ENCODE peak calls at places on chromosomes 11 and 22, in five cellular contexts. Y, E, T, Z and P are unnamed samples.

GRCh38 chr22:46335201-46336118 is at the start of gene TRMU:
- DNase-seq in Y (peak), T (peak), Z (peak), E (peak), P (peak)

GRCh38 chr11:26040339-26040738 is 291.6 kb upstream of the ANO3 start:
- DNase-seq in Z (no peak), E (no peak), Y (no peak), T (no peak), P (no peak)

GRCh38 chr11:34890812-34891211 is 25.4 kb downstream of the APIP start:
- DNase-seq in Z (no peak), T (peak), E (no peak), Y (peak), P (no peak)

GRCh38 chr22:18050065-18050464 is 25.7 kb upstream of the MICAL3 start:
- DNase-seq in T (no peak), Z (no peak), Y (no peak), E (no peak), P (no peak)

GRCh38 chr11:27356624-27357222 is 6.3 kb downstream of the CCDC34 start:
- DNase-seq in Y (no peak), E (no peak), T (no peak), Z (no peak), P (no peak)

GRCh38 chr22:20762233-20762796 is 11.6 kb upstream of the SERPIND1 start:
- DNase-seq in T (no peak), Z (no peak), E (no peak), Y (no peak), P (no peak)

GRCh38 chr11:72778535-72779494 is 15.0 kb downstream of the STARD10 start:
- DNase-seq in E (no peak), Z (no peak), T (no peak), Y (peak), P (no peak)

GRCh38 chr11:23865341-23865975 is 631.4 kb upstream of the LUZP2 start:
- DNase-seq in Z (no peak), T (no peak), Y (no peak), E (no peak), P (no peak)

GRCh38 chr11:10450451-10451398 is 4.3 kb upstream of the AMPD3 start:
- DNase-seq in E (no peak), Y (peak), T (peak), Z (peak), P (no peak)

GRCh38 chr11:64276653-64277431 is 7.6 kb downstream of the BAD start:
- DNase-seq in Z (no peak), T (no peak), E (no peak), Y (no peak), P (no peak)

GRCh38 chr11:75667268-75667830 is 1.5 kb downstream of the MAP6 start:
- DNase-seq in E (no peak), Y (no peak), T (no peak), Z (no peak), P (no peak)

GRCh38 chr22:19974935-19975706 is 33.5 kb upstream of the TXNRD2 start:
- DNase-seq in T (no peak), Y (no peak), Z (no peak), E (peak), P (no peak)

GRCh38 chr22:37758698-37759097 is 49.0 kb upstream of the GCAT start:
- DNase-seq in E (no peak), Z (no peak), T (no peak), Y (no peak), P (no peak)

DNA sequence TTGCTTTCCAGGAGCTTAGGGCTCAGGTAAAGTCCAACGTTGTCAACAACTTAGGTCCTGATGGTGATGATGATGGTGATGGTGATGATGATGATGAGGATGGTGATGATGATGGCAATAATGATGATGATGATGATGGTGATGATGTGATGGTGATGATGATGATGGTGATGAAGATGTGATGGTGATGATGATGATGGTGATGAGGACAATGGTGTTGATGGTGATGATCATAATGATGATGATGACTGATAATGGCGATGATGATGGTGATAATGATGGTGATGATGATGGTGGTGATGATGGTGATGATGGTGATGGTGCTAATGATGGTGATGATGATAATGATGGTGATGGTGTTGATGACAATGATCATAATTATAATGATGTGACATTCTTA is 750.2 kb downstream of the TBC1D22A start:
- DNase-seq in Y (no peak), Z (no peak), T (no peak), E (no peak), P (no peak)
- TF ChIP-seq SRF in Y (no peak), Z (no peak), T (no peak), E (no peak), P (no peak)

GRCh38 chr22:35608088-35608487 is 9.0 kb downstream of the MB start:
- DNase-seq in Y (no peak), T (no peak), Z (no peak), E (no peak), P (no peak)
- TF ChIP-seq SRF in Y (no peak), T (no peak), Z (no peak), E (no peak), P (no peak)

GRCh38 chr11:2294340-2295290 is 7.1 kb downstream of the C11orf21 start:
- DNase-seq in Y (no peak), Z (no peak), E (no peak), T (no peak), P (no peak)

GRCh38 chr11:2298131-2298794 is 3.5 kb downstream of the C11orf21 start:
- DNase-seq in T (no peak), E (no peak), Y (no peak), Z (no peak), P (no peak)

GRCh38 chr11:2296913-2297622 is 4.7 kb downstream of the C11orf21 start:
- DNase-seq in Z (no peak), T (no peak), E (no peak), Y (no peak), P (no peak)

GRCh38 chr11:2297623-2298030 is 4.1 kb downstream of the C11orf21 start:
- DNase-seq in T (no peak), Y (no peak), E (no peak), Z (no peak), P (no peak)

DNA sequence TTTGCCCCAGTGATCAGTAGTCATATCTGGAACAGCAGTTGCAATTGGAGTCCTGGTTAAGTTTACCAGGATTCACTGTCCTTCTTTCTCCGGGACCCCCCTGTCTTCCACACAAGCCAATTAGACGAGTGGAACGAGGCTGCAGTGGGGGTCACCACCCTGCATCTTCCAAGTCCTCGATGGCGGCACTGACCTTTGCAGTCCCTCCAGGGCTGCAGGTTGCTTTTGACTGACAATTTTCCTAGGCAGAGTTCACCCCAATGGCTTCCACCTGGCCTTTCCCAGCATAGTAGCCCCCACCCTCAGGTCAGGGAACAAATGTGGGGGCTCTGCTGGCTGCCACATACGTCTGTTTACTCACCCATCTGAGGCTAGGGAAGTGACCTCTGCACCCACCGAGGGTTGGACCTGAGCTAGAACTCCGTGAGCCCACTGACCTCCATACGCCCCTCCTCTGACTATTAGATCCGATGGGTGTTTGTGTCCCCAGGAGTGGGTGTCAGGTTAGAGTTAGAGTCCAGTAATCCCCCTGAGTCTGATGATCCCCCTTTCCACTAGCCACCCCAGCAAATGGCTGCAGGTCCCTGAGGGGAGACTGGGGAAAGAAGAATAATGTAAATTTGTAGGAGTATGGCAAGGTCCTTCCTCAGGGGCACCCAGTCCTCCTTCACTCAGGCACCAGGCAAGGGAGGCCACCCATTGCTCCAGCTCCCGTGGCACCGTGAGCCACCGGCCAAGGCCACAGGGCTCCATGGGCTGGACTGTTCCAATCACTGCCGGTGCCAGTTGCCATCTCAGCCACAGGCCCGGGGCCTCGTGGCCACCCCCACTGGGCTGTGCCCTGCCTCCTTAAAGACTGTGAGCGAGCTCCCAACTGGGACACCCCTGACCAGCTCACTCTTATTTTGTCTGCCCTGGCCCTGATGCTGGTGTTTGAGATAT is 5.5 kb downstream of the C11orf21 start:
- DNase-seq in T (no peak), E (no peak), Z (no peak), Y (no peak), P (no peak)
- TF ChIP-seq SRF in T (no peak), E (no peak), Z (no peak), Y (no peak), P (no peak)

GRCh38 chr11:80502511-80502910 is 1061.7 kb upstream of the TENM4 start:
- DNase-seq in Y (no peak), E (no peak), T (no peak), Z (no peak), P (no peak)
- TF ChIP-seq SRF in Y (no peak), E (no peak), T (no peak), Z (no peak), P (no peak)

DNA sequence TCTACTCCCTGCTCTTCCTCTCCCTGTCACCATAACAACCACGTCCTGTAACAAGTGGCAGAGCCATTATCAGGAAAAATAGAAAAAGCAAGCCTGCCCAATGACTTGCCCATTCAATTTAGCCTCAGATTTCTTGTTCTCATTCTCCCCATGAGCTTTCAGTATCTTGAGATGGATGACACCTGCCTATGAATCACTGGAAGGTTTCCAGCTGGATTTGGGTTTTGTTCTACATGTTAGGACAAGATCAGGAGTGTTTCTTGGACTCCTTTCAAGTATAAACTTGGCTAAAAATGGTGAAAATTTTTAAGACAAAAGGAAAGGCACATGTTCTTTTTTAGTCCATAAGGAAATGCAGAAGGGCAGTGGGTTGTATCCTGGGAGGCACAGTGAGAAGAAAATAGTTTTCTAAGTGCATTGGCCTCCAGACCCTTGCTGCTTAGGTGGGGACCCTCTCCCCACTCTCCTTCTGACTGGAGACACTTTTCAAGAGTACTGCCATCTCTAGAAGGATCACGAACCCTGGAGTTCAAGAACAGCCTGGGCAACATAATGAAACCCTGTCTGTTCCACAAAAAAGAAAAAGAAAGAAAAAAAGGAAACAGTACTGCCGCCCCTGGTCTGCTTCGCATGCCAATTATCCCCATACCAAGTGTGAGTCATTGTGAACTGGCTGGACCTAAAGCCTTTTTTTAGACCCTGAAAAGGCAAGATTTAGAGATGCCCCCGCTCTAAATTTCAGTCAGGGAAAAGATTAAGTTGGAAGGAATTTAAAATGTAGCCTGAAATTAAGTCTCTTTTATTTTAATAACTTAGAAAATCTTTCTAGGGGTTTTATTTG is 51.0 kb downstream of the MTNR1B start:
- DNase-seq in Y (no peak), T (no peak), E (no peak), Z (no peak), P (no peak)
- TF ChIP-seq SRF in Y (no peak), T (no peak), E (no peak), Z (no peak), P (no peak)

GRCh38 chr11:19116315-19116970 is 525 bp upstream of the ZDHHC13 start:
- DNase-seq in Y (no peak), E (no peak), Z (no peak), T (no peak), P (peak)
- TF ChIP-seq SRF in Y (no peak), E (no peak), Z (no peak), T (no peak), P (no peak)

GRCh38 chr22:49566693-49567092 is 261.0 kb downstream of the BRD1 start:
- DNase-seq in Y (no peak), T (no peak), E (no peak), Z (no peak), P (no peak)

GRCh38 chr22:49566141-49566541 is 261.5 kb downstream of the BRD1 start:
- DNase-seq in T (no peak), Z (no peak), Y (no peak), E (no peak), P (no peak)

GRCh38 chr22:49564054-49564453 is 263.6 kb downstream of the BRD1 start:
- DNase-seq in E (no peak), Z (no peak), Y (no peak), T (no peak), P (no peak)

GRCh38 chr22:49565516-49565855 is 262.2 kb downstream of the BRD1 start:
- DNase-seq in E (no peak), Y (no peak), Z (no peak), T (no peak), P (no peak)

GRCh38 chr22:49564666-49565515 is 262.8 kb downstream of the BRD1 start:
- DNase-seq in Y (no peak), Z (no peak), E (no peak), T (no peak), P (no peak)
- TF ChIP-seq SRF in Y (no peak), Z (no peak), E (no peak), T (no peak), P (no peak)

GRCh38 chr11:89608234-89608966 is 101.7 kb upstream of the TRIM77 start:
- DNase-seq in T (no peak), E (no peak), Z (no peak), Y (no peak), P (no peak)

GRCh38 chr11:89604281-89604680 is 105.8 kb upstream of the TRIM77 start:
- DNase-seq in T (no peak), Y (no peak), Z (no peak), E (no peak), P (no peak)
- TF ChIP-seq SRF in T (no peak), Y (no peak), Z (no peak), E (no peak), P (no peak)